ENCODE peak calls at places on chromosomes 2 and 18, in eight cellular contexts. One of them, this sample, is unnamed. For H3K4me1, the result is how much of the 10 kb centered on the place peaks cover.

GRCh38 chr2:98768765-98769476 is 38.0 kb upstream of the MGAT4A start:
- DNase-seq in cardiac muscle cell: no peak
- DNase-seq in uterus: no peak
- DNase-seq in HCT116: no peak
- DNase-seq in lower lobe of right lung: no peak
- DNase-seq in GM23248: peak
- DNase-seq in esophagus squamous epithelium: no peak
- DNase-seq in mesenchymal stem cell: no peak
- DNase-seq in this sample: peak

GRCh38 chr18:3012306-3012919 is 531 bp downstream of the LPIN2 start:
- DNase-seq in cardiac muscle cell: no peak
- DNase-seq in GM23248: peak
- DNase-seq in esophagus squamous epithelium: no peak
- DNase-seq in mesenchymal stem cell: peak
- DNase-seq in uterus: peak
- DNase-seq in lower lobe of right lung: no peak
- DNase-seq in HCT116: no peak
- DNase-seq in this sample: peak

GRCh38 chr2:176122266-176122632 is 270 bp upstream of the HOXD9 start:
- DNase-seq in uterus: no peak
- DNase-seq in mesenchymal stem cell: no peak
- DNase-seq in esophagus squamous epithelium: no peak
- DNase-seq in lower lobe of right lung: no peak
- DNase-seq in cardiac muscle cell: no peak
- DNase-seq in GM23248: no peak
- DNase-seq in HCT116: no peak
- DNase-seq in this sample: peak

GRCh38 chr2:240420206-240420899 is 15.1 kb upstream of the GPC1 start:
- DNase-seq in lower lobe of right lung: no peak
- DNase-seq in cardiac muscle cell: no peak
- DNase-seq in uterus: no peak
- DNase-seq in esophagus squamous epithelium: no peak
- DNase-seq in GM23248: no peak
- DNase-seq in HCT116: no peak
- DNase-seq in mesenchymal stem cell: no peak
- DNase-seq in this sample: peak

GRCh38 chr18:25516121-25516520 is 164.2 kb upstream of the ZNF521 start:
- DNase-seq in lower lobe of right lung: no peak
- DNase-seq in esophagus squamous epithelium: no peak
- DNase-seq in cardiac muscle cell: no peak
- DNase-seq in mesenchymal stem cell: peak
- DNase-seq in uterus: no peak
- DNase-seq in HCT116: no peak
- DNase-seq in GM23248: no peak
- DNase-seq in this sample: no peak

GRCh38 chr2:165877565-165878550 is 75.7 kb downstream of the TTC21B start:
- DNase-seq in uterus: no peak
- DNase-seq in esophagus squamous epithelium: no peak
- DNase-seq in HCT116: no peak
- DNase-seq in cardiac muscle cell: no peak
- DNase-seq in GM23248: peak
- DNase-seq in mesenchymal stem cell: peak
- DNase-seq in lower lobe of right lung: no peak
- DNase-seq in this sample: peak

GRCh38 chr2:140601801-140602200 is 1529.0 kb downstream of the LRP1B start:
- DNase-seq in lower lobe of right lung: no peak
- DNase-seq in GM23248: no peak
- DNase-seq in esophagus squamous epithelium: no peak
- DNase-seq in cardiac muscle cell: no peak
- DNase-seq in HCT116: no peak
- DNase-seq in mesenchymal stem cell: no peak
- DNase-seq in uterus: no peak
- DNase-seq in this sample: no peak

GRCh38 chr2:240810199-240810598 is 9.8 kb downstream of the KIF1A start:
- DNase-seq in GM23248: no peak
- DNase-seq in lower lobe of right lung: no peak
- DNase-seq in mesenchymal stem cell: no peak
- DNase-seq in uterus: no peak
- DNase-seq in cardiac muscle cell: no peak
- DNase-seq in HCT116: no peak
- DNase-seq in esophagus squamous epithelium: no peak
- DNase-seq in this sample: peak

GRCh38 chr2:124149571-124149970 is 124.5 kb downstream of the CNTNAP5 start:
- DNase-seq in lower lobe of right lung: no peak
- DNase-seq in GM23248: no peak
- DNase-seq in mesenchymal stem cell: no peak
- DNase-seq in HCT116: no peak
- DNase-seq in cardiac muscle cell: no peak
- DNase-seq in esophagus squamous epithelium: no peak
- DNase-seq in uterus: no peak
- DNase-seq in this sample: no peak

GRCh38 chr2:233818639-233819621 is 35.4 kb downstream of the HJURP start:
- DNase-seq in mesenchymal stem cell: no peak
- DNase-seq in cardiac muscle cell: no peak
- DNase-seq in esophagus squamous epithelium: no peak
- DNase-seq in HCT116: no peak
- DNase-seq in uterus: no peak
- DNase-seq in lower lobe of right lung: peak
- DNase-seq in GM23248: no peak
- DNase-seq in this sample: peak

GRCh38 chr2:17878222-17879136 is at the start of gene KCNS3:
- DNase-seq in HCT116: no peak
- DNase-seq in GM23248: peak
- DNase-seq in cardiac muscle cell: peak
- DNase-seq in mesenchymal stem cell: peak
- DNase-seq in lower lobe of right lung: peak
- DNase-seq in esophagus squamous epithelium: no peak
- DNase-seq in uterus: no peak
- DNase-seq in this sample: peak

GRCh38 chr2:228648541-228648940 is 467.1 kb upstream of the SPHKAP start:
- DNase-seq in GM23248: no peak
- DNase-seq in lower lobe of right lung: no peak
- DNase-seq in esophagus squamous epithelium: no peak
- DNase-seq in mesenchymal stem cell: no peak
- DNase-seq in uterus: no peak
- DNase-seq in cardiac muscle cell: no peak
- DNase-seq in HCT116: no peak
- DNase-seq in this sample: no peak

GRCh38 chr2:110834134-110834827 is 101.9 kb downstream of the ACOXL start:
- DNase-seq in GM23248: no peak
- DNase-seq in cardiac muscle cell: no peak
- DNase-seq in lower lobe of right lung: no peak
- DNase-seq in mesenchymal stem cell: no peak
- DNase-seq in uterus: no peak
- DNase-seq in HCT116: no peak
- DNase-seq in esophagus squamous epithelium: no peak
- DNase-seq in this sample: no peak

GRCh38 chr2:157747695-157748370 is 119.2 kb upstream of the ACVR1C start:
- DNase-seq in uterus: no peak
- DNase-seq in mesenchymal stem cell: peak
- DNase-seq in GM23248: peak
- DNase-seq in cardiac muscle cell: no peak
- DNase-seq in HCT116: no peak
- DNase-seq in lower lobe of right lung: no peak
- DNase-seq in esophagus squamous epithelium: no peak
- DNase-seq in this sample: peak

GRCh38 chr2:106581755-106582430 is 94.7 kb downstream of the CD8B2 start:
- DNase-seq in esophagus squamous epithelium: no peak
- DNase-seq in HCT116: peak
- DNase-seq in lower lobe of right lung: peak
- DNase-seq in GM23248: peak
- DNase-seq in uterus: peak
- DNase-seq in mesenchymal stem cell: peak
- DNase-seq in cardiac muscle cell: peak
- DNase-seq in this sample: peak

GRCh38 chr18:10430696-10431095 is 23.7 kb upstream of the APCDD1 start:
- DNase-seq in GM23248: no peak
- DNase-seq in cardiac muscle cell: no peak
- DNase-seq in HCT116: no peak
- DNase-seq in mesenchymal stem cell: no peak
- DNase-seq in lower lobe of right lung: no peak
- DNase-seq in esophagus squamous epithelium: no peak
- DNase-seq in uterus: no peak
- DNase-seq in this sample: no peak

GRCh38 chr2:8548065-8548870 is 133.6 kb upstream of the ID2 start:
- DNase-seq in GM23248: no peak
- DNase-seq in HCT116: no peak
- DNase-seq in mesenchymal stem cell: no peak
- DNase-seq in lower lobe of right lung: no peak
- DNase-seq in esophagus squamous epithelium: no peak
- DNase-seq in cardiac muscle cell: peak
- DNase-seq in uterus: peak
- DNase-seq in this sample: peak

GRCh38 chr2:8547284-8548064 is 134.4 kb upstream of the ID2 start:
- DNase-seq in mesenchymal stem cell: no peak
- DNase-seq in HCT116: no peak
- DNase-seq in esophagus squamous epithelium: no peak
- DNase-seq in lower lobe of right lung: no peak
- DNase-seq in uterus: peak
- DNase-seq in cardiac muscle cell: no peak
- DNase-seq in GM23248: no peak
- DNase-seq in this sample: peak

GRCh38 chr2:8549942-8550341 is 131.9 kb upstream of the ID2 start:
- DNase-seq in mesenchymal stem cell: no peak
- DNase-seq in uterus: no peak
- DNase-seq in lower lobe of right lung: no peak
- DNase-seq in esophagus squamous epithelium: no peak
- DNase-seq in HCT116: no peak
- DNase-seq in cardiac muscle cell: no peak
- DNase-seq in GM23248: no peak
- DNase-seq in this sample: peak

GRCh38 chr2:8549273-8549922 is 132.5 kb upstream of the ID2 start:
- DNase-seq in mesenchymal stem cell: no peak
- DNase-seq in lower lobe of right lung: no peak
- DNase-seq in GM23248: no peak
- DNase-seq in cardiac muscle cell: no peak
- DNase-seq in uterus: peak
- DNase-seq in HCT116: no peak
- DNase-seq in esophagus squamous epithelium: no peak
- DNase-seq in this sample: peak

GRCh38 chr2:8548871-8549221 is 133.0 kb upstream of the ID2 start:
- DNase-seq in cardiac muscle cell: no peak
- DNase-seq in GM23248: no peak
- DNase-seq in lower lobe of right lung: no peak
- DNase-seq in esophagus squamous epithelium: no peak
- DNase-seq in mesenchymal stem cell: no peak
- DNase-seq in HCT116: no peak
- DNase-seq in uterus: no peak
- DNase-seq in this sample: no peak
- H3K4me1 ChIP-seq in cardiac muscle cell: under half
- H3K4me1 ChIP-seq in GM23248: under half
- H3K4me1 ChIP-seq in lower lobe of right lung: under half
- H3K4me1 ChIP-seq in esophagus squamous epithelium: under half
- H3K4me1 ChIP-seq in mesenchymal stem cell: under half
- H3K4me1 ChIP-seq in HCT116: under half
- H3K4me1 ChIP-seq in uterus: under half
- H3K4me1 ChIP-seq in this sample: under half

DNA sequence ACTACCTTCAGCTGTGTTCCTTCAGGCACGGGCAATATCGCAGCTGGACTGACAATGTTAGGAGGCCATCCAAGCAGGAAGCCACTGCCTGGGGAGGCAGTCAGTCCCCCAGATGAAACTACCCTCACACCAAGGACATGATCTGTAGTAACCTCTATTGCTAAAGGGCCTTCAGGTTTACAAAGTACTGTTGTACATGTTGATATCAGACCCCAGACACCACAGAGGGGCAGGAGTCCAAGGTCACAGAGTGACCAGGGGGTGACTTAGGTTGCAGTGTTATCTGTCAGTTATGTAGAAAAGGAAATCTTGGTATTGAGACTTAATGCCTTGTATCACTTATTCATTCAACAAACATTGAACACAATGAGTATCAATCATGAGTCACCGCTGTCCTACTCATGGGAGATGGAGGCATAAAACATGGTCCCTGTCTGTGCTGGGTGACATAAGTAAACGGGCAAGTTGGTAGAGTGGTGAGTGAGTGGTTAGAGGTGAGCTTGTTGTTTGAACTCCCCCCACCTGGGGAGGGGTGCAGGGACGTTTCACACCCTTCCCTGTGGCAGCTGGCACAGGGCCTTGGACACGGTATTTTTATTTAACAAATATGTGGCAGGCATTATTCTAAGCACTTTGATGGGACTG is 7.1 kb downstream of the CABLES1 start:
- DNase-seq in mesenchymal stem cell: no peak
- DNase-seq in uterus: no peak
- DNase-seq in esophagus squamous epithelium: no peak
- DNase-seq in GM23248: peak
- DNase-seq in cardiac muscle cell: no peak
- DNase-seq in lower lobe of right lung: no peak
- DNase-seq in HCT116: no peak
- DNase-seq in this sample: no peak
- H3K4me1 ChIP-seq in mesenchymal stem cell: under half
- H3K4me1 ChIP-seq in uterus: under half
- H3K4me1 ChIP-seq in esophagus squamous epithelium: half or more
- H3K4me1 ChIP-seq in GM23248: under half
- H3K4me1 ChIP-seq in cardiac muscle cell: under half
- H3K4me1 ChIP-seq in lower lobe of right lung: half or more
- H3K4me1 ChIP-seq in HCT116: under half
- H3K4me1 ChIP-seq in this sample: under half

DNA sequence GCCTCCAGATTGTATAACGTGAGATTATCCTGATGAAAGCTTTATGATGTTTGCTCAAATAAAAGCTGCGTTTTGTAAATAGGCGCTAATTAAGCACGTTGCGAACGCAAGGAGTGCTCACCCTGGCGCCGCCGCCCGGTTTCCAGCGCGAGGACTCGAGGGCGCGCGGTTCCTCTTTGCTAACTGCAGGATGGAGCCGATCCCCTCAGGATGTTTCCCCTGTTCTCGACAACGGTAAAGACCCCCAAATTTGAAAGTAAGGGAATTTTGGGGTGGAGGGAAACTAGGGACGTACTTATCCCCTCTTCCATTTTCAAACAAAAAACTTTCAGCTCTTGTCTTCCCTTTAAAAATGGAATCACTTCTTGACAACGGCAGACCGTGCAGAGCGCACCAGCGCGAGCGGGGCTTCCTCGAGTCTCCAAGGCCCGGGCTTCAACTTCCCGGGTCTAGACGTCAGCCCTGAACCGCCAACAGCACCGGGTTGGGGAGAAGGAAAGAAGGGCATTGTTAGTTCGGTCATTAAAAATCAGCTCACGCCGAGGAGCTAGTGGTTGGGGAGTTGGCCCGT is 1.1 kb upstream of the GBX2 start:
- DNase-seq in uterus: no peak
- DNase-seq in mesenchymal stem cell: peak
- DNase-seq in GM23248: no peak
- DNase-seq in cardiac muscle cell: no peak
- DNase-seq in esophagus squamous epithelium: no peak
- DNase-seq in lower lobe of right lung: no peak
- DNase-seq in HCT116: no peak
- DNase-seq in this sample: peak
- H3K4me1 ChIP-seq in uterus: under half
- H3K4me1 ChIP-seq in mesenchymal stem cell: under half
- H3K4me1 ChIP-seq in GM23248: under half
- H3K4me1 ChIP-seq in cardiac muscle cell: under half
- H3K4me1 ChIP-seq in esophagus squamous epithelium: half or more
- H3K4me1 ChIP-seq in lower lobe of right lung: under half
- H3K4me1 ChIP-seq in HCT116: under half
- H3K4me1 ChIP-seq in this sample: under half

DNA sequence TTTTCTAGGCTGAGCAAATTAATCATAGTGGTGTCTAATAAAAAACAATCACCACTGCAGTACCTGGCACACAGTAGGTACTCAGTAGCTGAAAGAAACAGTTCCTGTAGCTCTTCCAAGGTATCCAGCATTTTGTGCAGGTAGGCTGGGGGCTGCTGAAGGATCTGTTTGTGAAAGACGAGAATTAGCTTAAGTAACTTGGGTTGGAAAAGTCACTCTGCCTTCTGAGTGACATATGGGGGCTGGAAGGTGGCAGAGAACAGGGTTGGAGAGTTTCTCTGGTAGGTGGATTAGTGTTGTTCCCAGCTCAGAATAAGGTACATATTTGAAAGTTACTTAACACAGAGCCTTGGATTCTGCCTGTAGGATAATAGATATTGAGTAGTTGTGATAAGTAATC is 72.8 kb downstream of the FMNL2 start:
- DNase-seq in uterus: no peak
- DNase-seq in GM23248: no peak
- DNase-seq in cardiac muscle cell: no peak
- DNase-seq in HCT116: no peak
- DNase-seq in mesenchymal stem cell: no peak
- DNase-seq in lower lobe of right lung: no peak
- DNase-seq in esophagus squamous epithelium: no peak
- DNase-seq in this sample: no peak
- H3K4me1 ChIP-seq in uterus: under half
- H3K4me1 ChIP-seq in GM23248: under half
- H3K4me1 ChIP-seq in cardiac muscle cell: under half
- H3K4me1 ChIP-seq in HCT116: under half
- H3K4me1 ChIP-seq in mesenchymal stem cell: under half
- H3K4me1 ChIP-seq in lower lobe of right lung: half or more
- H3K4me1 ChIP-seq in esophagus squamous epithelium: half or more
- H3K4me1 ChIP-seq in this sample: under half